ENCODE peak calls at places on chromosomes 13 and 19, in nine cellular contexts. One of them, this sample, is unnamed.

GRCh38 chr19:17659996-17660395 is 28.2 kb downstream of the UNC13A start:
- DNase-seq in AG08395: no peak
- DNase-seq in NCI-H1092: no peak
- DNase-seq in NCI-H446: no peak
- DNase-seq in AG04450: no peak
- DNase-seq in body of pancreas: no peak
- DNase-seq in epithelial cell of esophagus: no peak
- DNase-seq in lower leg skin: no peak
- DNase-seq in heart right ventricle: no peak
- DNase-seq in this sample: no peak

GRCh38 chr13:37201081-37201480 is 95.6 kb upstream of the CSNK1A1L start:
- DNase-seq in AG08395: no peak
- DNase-seq in NCI-H1092: no peak
- DNase-seq in NCI-H446: no peak
- DNase-seq in AG04450: no peak
- DNase-seq in body of pancreas: no peak
- DNase-seq in epithelial cell of esophagus: no peak
- DNase-seq in lower leg skin: no peak
- DNase-seq in heart right ventricle: no peak
- DNase-seq in this sample: no peak

GRCh38 chr19:5822181-5822844 is 17.2 kb downstream of the FUT6 start:
- DNase-seq in AG08395: no peak
- DNase-seq in NCI-H1092: no peak
- DNase-seq in NCI-H446: no peak
- DNase-seq in AG04450: no peak
- DNase-seq in body of pancreas: peak; percentile 38
- DNase-seq in epithelial cell of esophagus: no peak
- DNase-seq in lower leg skin: no peak
- DNase-seq in heart right ventricle: no peak
- DNase-seq in this sample: peak; percentile 44

GRCh38 chr19:41898235-41898634 is 15.3 kb downstream of the ARHGEF1 start:
- DNase-seq in AG08395: no peak
- DNase-seq in NCI-H1092: no peak
- DNase-seq in NCI-H446: no peak
- DNase-seq in AG04450: no peak
- DNase-seq in body of pancreas: no peak
- DNase-seq in epithelial cell of esophagus: no peak
- DNase-seq in lower leg skin: no peak
- DNase-seq in heart right ventricle: no peak
- DNase-seq in this sample: no peak

GRCh38 chr19:10961073-10961762 is 388 bp downstream of the SMARCA4 start:
- DNase-seq in AG08395: peak; percentile 21
- DNase-seq in NCI-H1092: no peak
- DNase-seq in NCI-H446: no peak
- DNase-seq in AG04450: no peak
- DNase-seq in body of pancreas: peak; percentile 38
- DNase-seq in epithelial cell of esophagus: peak; percentile 13
- DNase-seq in lower leg skin: no peak
- DNase-seq in heart right ventricle: peak; percentile 33
- DNase-seq in this sample: peak; percentile 85

GRCh38 chr19:1837625-1838105 is 10.6 kb downstream of the REXO1 start:
- DNase-seq in AG08395: peak; percentile 84
- DNase-seq in NCI-H1092: no peak
- DNase-seq in NCI-H446: no peak
- DNase-seq in AG04450: no peak
- DNase-seq in body of pancreas: peak; percentile 48
- DNase-seq in epithelial cell of esophagus: no peak
- DNase-seq in lower leg skin: no peak
- DNase-seq in heart right ventricle: no peak
- DNase-seq in this sample: no peak

GRCh38 chr13:45063261-45063870 is 56.9 kb upstream of the GTF2F2 start:
- DNase-seq in AG08395: peak; percentile 40
- DNase-seq in NCI-H1092: no peak
- DNase-seq in NCI-H446: peak; percentile 9
- DNase-seq in AG04450: no peak
- DNase-seq in body of pancreas: no peak
- DNase-seq in epithelial cell of esophagus: peak; percentile 14
- DNase-seq in lower leg skin: no peak
- DNase-seq in heart right ventricle: no peak
- DNase-seq in this sample: no peak

GRCh38 chr19:19170053-19170945 is at the start of gene MEF2B:
- DNase-seq in AG08395: peak; percentile 87
- DNase-seq in NCI-H1092: peak; percentile 42
- DNase-seq in NCI-H446: peak; percentile 82
- DNase-seq in AG04450: no peak
- DNase-seq in body of pancreas: peak; percentile 76
- DNase-seq in epithelial cell of esophagus: peak; percentile 79
- DNase-seq in lower leg skin: peak; percentile 61
- DNase-seq in heart right ventricle: peak; percentile 80
- DNase-seq in this sample: peak; percentile 84

GRCh38 chr19:15934332-15935078 is at the start of gene CYP4F11:
- DNase-seq in AG08395: no peak
- DNase-seq in NCI-H1092: peak; percentile 15
- DNase-seq in NCI-H446: peak; percentile 25
- DNase-seq in AG04450: no peak
- DNase-seq in body of pancreas: peak; percentile 90
- DNase-seq in epithelial cell of esophagus: peak; percentile 50
- DNase-seq in lower leg skin: peak; percentile 60
- DNase-seq in heart right ventricle: peak; percentile 20
- DNase-seq in this sample: peak; percentile 71

GRCh38 chr19:49469828-49470614 is 4.0 kb upstream of the FLT3LG start:
- DNase-seq in AG08395: peak; percentile 22
- DNase-seq in NCI-H1092: no peak
- DNase-seq in NCI-H446: no peak
- DNase-seq in AG04450: no peak
- DNase-seq in body of pancreas: no peak
- DNase-seq in epithelial cell of esophagus: peak; percentile 10
- DNase-seq in lower leg skin: no peak
- DNase-seq in heart right ventricle: no peak
- DNase-seq in this sample: no peak

GRCh38 chr13:106205871-106206270 is 329.6 kb downstream of the EFNB2 start:
- DNase-seq in AG08395: no peak
- DNase-seq in NCI-H1092: no peak
- DNase-seq in NCI-H446: no peak
- DNase-seq in AG04450: no peak
- DNase-seq in body of pancreas: no peak
- DNase-seq in epithelial cell of esophagus: no peak
- DNase-seq in lower leg skin: no peak
- DNase-seq in heart right ventricle: no peak
- DNase-seq in this sample: no peak

GRCh38 chr19:18541992-18542935 is 1.1 kb downstream of the FKBP8 start:
- DNase-seq in AG08395: no peak
- DNase-seq in NCI-H1092: no peak
- DNase-seq in NCI-H446: no peak
- DNase-seq in AG04450: no peak
- DNase-seq in body of pancreas: no peak
- DNase-seq in epithelial cell of esophagus: no peak
- DNase-seq in lower leg skin: no peak
- DNase-seq in heart right ventricle: no peak
- DNase-seq in this sample: no peak

GRCh38 chr19:42207767-42208259 is 9.7 kb downstream of the DEDD2 start:
- DNase-seq in AG08395: peak; percentile 88
- DNase-seq in NCI-H1092: no peak
- DNase-seq in NCI-H446: no peak
- DNase-seq in AG04450: peak; percentile 49
- DNase-seq in body of pancreas: no peak
- DNase-seq in epithelial cell of esophagus: peak; percentile 84
- DNase-seq in lower leg skin: no peak
- DNase-seq in heart right ventricle: no peak
- DNase-seq in this sample: no peak

GRCh38 chr19:5718032-5718578 is 1.8 kb downstream of the LONP1 start:
- DNase-seq in AG08395: no peak
- DNase-seq in NCI-H1092: no peak
- DNase-seq in NCI-H446: no peak
- DNase-seq in AG04450: peak; percentile 10
- DNase-seq in body of pancreas: no peak
- DNase-seq in epithelial cell of esophagus: peak; percentile 53
- DNase-seq in lower leg skin: no peak
- DNase-seq in heart right ventricle: no peak
- DNase-seq in this sample: no peak

GRCh38 chr19:42440357-42441046 is 2.2 kb downstream of the CXCL17 start:
- DNase-seq in AG08395: peak; percentile 87
- DNase-seq in NCI-H1092: no peak
- DNase-seq in NCI-H446: peak; percentile 82
- DNase-seq in AG04450: peak; percentile 26
- DNase-seq in body of pancreas: peak; percentile 84
- DNase-seq in epithelial cell of esophagus: peak; percentile 80
- DNase-seq in lower leg skin: peak; percentile 53
- DNase-seq in heart right ventricle: peak; percentile 78
- DNase-seq in this sample: peak; percentile 87

GRCh38 chr13:21759911-21760310 is 89.0 kb downstream of the FGF9 start:
- DNase-seq in AG08395: no peak
- DNase-seq in NCI-H1092: no peak
- DNase-seq in NCI-H446: no peak
- DNase-seq in AG04450: no peak
- DNase-seq in body of pancreas: no peak
- DNase-seq in epithelial cell of esophagus: no peak
- DNase-seq in lower leg skin: no peak
- DNase-seq in heart right ventricle: no peak
- DNase-seq in this sample: no peak

GRCh38 chr19:48351341-48351752 is 12.4 kb downstream of the TMEM143 start:
- DNase-seq in AG08395: peak; percentile 68
- DNase-seq in NCI-H1092: no peak
- DNase-seq in NCI-H446: peak; percentile 78
- DNase-seq in AG04450: no peak
- DNase-seq in body of pancreas: peak; percentile 79
- DNase-seq in epithelial cell of esophagus: peak; percentile 62
- DNase-seq in lower leg skin: peak; percentile 52
- DNase-seq in heart right ventricle: peak; percentile 56
- DNase-seq in this sample: peak; percentile 79

GRCh38 chr19:38386968-38387549 is 775 bp downstream of the GGN start:
- DNase-seq in AG08395: no peak
- DNase-seq in NCI-H1092: no peak
- DNase-seq in NCI-H446: no peak
- DNase-seq in AG04450: no peak
- DNase-seq in body of pancreas: no peak
- DNase-seq in epithelial cell of esophagus: no peak
- DNase-seq in lower leg skin: no peak
- DNase-seq in heart right ventricle: no peak
- DNase-seq in this sample: peak; percentile 48

GRCh38 chr19:3516675-3517207 is 10.6 kb downstream of the FZR1 start:
- DNase-seq in AG08395: no peak
- DNase-seq in NCI-H1092: peak; percentile 94
- DNase-seq in NCI-H446: peak; percentile 39
- DNase-seq in AG04450: no peak
- DNase-seq in body of pancreas: peak; percentile 46
- DNase-seq in epithelial cell of esophagus: peak; percentile 51
- DNase-seq in lower leg skin: no peak
- DNase-seq in heart right ventricle: no peak
- DNase-seq in this sample: no peak

GRCh38 chr13:46342538-46342937 is 44.5 kb downstream of the RUBCNL start:
- DNase-seq in AG08395: no peak
- DNase-seq in NCI-H1092: no peak
- DNase-seq in NCI-H446: no peak
- DNase-seq in AG04450: no peak
- DNase-seq in body of pancreas: no peak
- DNase-seq in epithelial cell of esophagus: no peak
- DNase-seq in lower leg skin: no peak
- DNase-seq in heart right ventricle: no peak
- DNase-seq in this sample: no peak

GRCh38 chr19:41804327-41804726 is 7.9 kb downstream of the CEACAM3 start:
- DNase-seq in AG08395: no peak
- DNase-seq in NCI-H1092: no peak
- DNase-seq in NCI-H446: no peak
- DNase-seq in AG04450: no peak
- DNase-seq in body of pancreas: no peak
- DNase-seq in epithelial cell of esophagus: no peak
- DNase-seq in lower leg skin: no peak
- DNase-seq in heart right ventricle: no peak
- DNase-seq in this sample: no peak

This sample was measured in left ventricle myocardium superior.